ENCODE peak calls at places on chromosome 9, in nine cellular contexts. One of them, this sample, is unnamed.

GRCh38 chr9:78054180-78054579 is 22.6 kb upstream of the GNAQ start:
- DNase-seq in globus pallidus: no peak
- DNase-seq in A549: no peak
- DNase-seq in Calu3: peak
- DNase-seq in dorsolateral prefrontal cortex: no peak
- DNase-seq in bronchial epithelial cell: peak
- DNase-seq in mesothelial cell of epicardium: no peak
- DNase-seq in NCI-H1417: no peak
- DNase-seq in midbrain: no peak
- DNase-seq in this sample: no peak

GRCh38 chr9:31745468-31745867 is 639.0 kb upstream of the ACO1 start:
- DNase-seq in Calu3: no peak
- DNase-seq in mesothelial cell of epicardium: no peak
- DNase-seq in midbrain: no peak
- DNase-seq in A549: no peak
- DNase-seq in dorsolateral prefrontal cortex: no peak
- DNase-seq in globus pallidus: no peak
- DNase-seq in bronchial epithelial cell: no peak
- DNase-seq in NCI-H1417: no peak
- DNase-seq in this sample: no peak

GRCh38 chr9:120654278-120654677 is 60.0 kb downstream of the MEGF9 start:
- DNase-seq in midbrain: no peak
- DNase-seq in mesothelial cell of epicardium: no peak
- DNase-seq in Calu3: no peak
- DNase-seq in A549: no peak
- DNase-seq in bronchial epithelial cell: peak
- DNase-seq in dorsolateral prefrontal cortex: no peak
- DNase-seq in globus pallidus: no peak
- DNase-seq in NCI-H1417: no peak
- DNase-seq in this sample: no peak

GRCh38 chr9:116686693-116687073 is 422 bp upstream of the TRIM32 start:
- DNase-seq in globus pallidus: no peak
- DNase-seq in A549: no peak
- DNase-seq in dorsolateral prefrontal cortex: no peak
- DNase-seq in mesothelial cell of epicardium: no peak
- DNase-seq in midbrain: peak
- DNase-seq in NCI-H1417: no peak
- DNase-seq in bronchial epithelial cell: no peak
- DNase-seq in Calu3: no peak
- DNase-seq in this sample: peak

GRCh38 chr9:18543406-18543965 is 69.5 kb downstream of the ADAMTSL1 start:
- DNase-seq in bronchial epithelial cell: peak
- DNase-seq in globus pallidus: no peak
- DNase-seq in A549: no peak
- DNase-seq in NCI-H1417: no peak
- DNase-seq in mesothelial cell of epicardium: no peak
- DNase-seq in dorsolateral prefrontal cortex: no peak
- DNase-seq in Calu3: no peak
- DNase-seq in midbrain: no peak
- DNase-seq in this sample: no peak

GRCh38 chr9:37453827-37454226 is 11.4 kb downstream of the ZBTB5 start:
- DNase-seq in dorsolateral prefrontal cortex: no peak
- DNase-seq in globus pallidus: no peak
- DNase-seq in Calu3: no peak
- DNase-seq in bronchial epithelial cell: peak
- DNase-seq in mesothelial cell of epicardium: no peak
- DNase-seq in midbrain: no peak
- DNase-seq in NCI-H1417: no peak
- DNase-seq in A549: no peak
- DNase-seq in this sample: no peak

GRCh38 chr9:33614001-33614687 is 90.1 kb downstream of the ANKRD18B start:
- DNase-seq in midbrain: no peak
- DNase-seq in Calu3: no peak
- DNase-seq in A549: no peak
- DNase-seq in globus pallidus: no peak
- DNase-seq in bronchial epithelial cell: no peak
- DNase-seq in NCI-H1417: no peak
- DNase-seq in dorsolateral prefrontal cortex: no peak
- DNase-seq in mesothelial cell of epicardium: no peak
- DNase-seq in this sample: no peak

GRCh38 chr9:85258823-85259370 is 482.9 kb downstream of the AGTPBP1 start:
- DNase-seq in mesothelial cell of epicardium: no peak
- DNase-seq in bronchial epithelial cell: peak
- DNase-seq in dorsolateral prefrontal cortex: peak
- DNase-seq in Calu3: peak
- DNase-seq in midbrain: peak
- DNase-seq in A549: peak
- DNase-seq in NCI-H1417: peak
- DNase-seq in globus pallidus: peak
- DNase-seq in this sample: peak

GRCh38 chr9:32631991-32632390 is 3.5 kb downstream of the TAF1L start:
- DNase-seq in Calu3: no peak
- DNase-seq in bronchial epithelial cell: no peak
- DNase-seq in midbrain: no peak
- DNase-seq in globus pallidus: no peak
- DNase-seq in A549: no peak
- DNase-seq in dorsolateral prefrontal cortex: no peak
- DNase-seq in mesothelial cell of epicardium: no peak
- DNase-seq in NCI-H1417: no peak
- DNase-seq in this sample: no peak

GRCh38 chr9:127741831-127742434 is 6.8 kb upstream of the TOR2A start:
- DNase-seq in Calu3: no peak
- DNase-seq in dorsolateral prefrontal cortex: peak
- DNase-seq in globus pallidus: peak
- DNase-seq in A549: peak
- DNase-seq in mesothelial cell of epicardium: no peak
- DNase-seq in midbrain: peak
- DNase-seq in NCI-H1417: no peak
- DNase-seq in bronchial epithelial cell: peak
- DNase-seq in this sample: peak

GRCh38 chr9:125750656-125751035 is 3.5 kb downstream of the PBX3 start:
- DNase-seq in Calu3: no peak
- DNase-seq in mesothelial cell of epicardium: no peak
- DNase-seq in NCI-H1417: peak
- DNase-seq in dorsolateral prefrontal cortex: no peak
- DNase-seq in A549: no peak
- DNase-seq in midbrain: no peak
- DNase-seq in bronchial epithelial cell: peak
- DNase-seq in globus pallidus: no peak
- DNase-seq in this sample: no peak

GRCh38 chr9:126781717-126782388 is 23.0 kb upstream of the ZBTB43 start:
- DNase-seq in globus pallidus: peak
- DNase-seq in Calu3: peak
- DNase-seq in midbrain: peak
- DNase-seq in A549: peak
- DNase-seq in dorsolateral prefrontal cortex: peak
- DNase-seq in NCI-H1417: peak
- DNase-seq in bronchial epithelial cell: peak
- DNase-seq in mesothelial cell of epicardium: peak
- DNase-seq in this sample: peak

GRCh38 chr9:4620046-4620765 is 41.9 kb upstream of the PLPP6 start:
- DNase-seq in globus pallidus: no peak
- DNase-seq in bronchial epithelial cell: peak
- DNase-seq in mesothelial cell of epicardium: no peak
- DNase-seq in A549: no peak
- DNase-seq in midbrain: no peak
- DNase-seq in dorsolateral prefrontal cortex: no peak
- DNase-seq in Calu3: no peak
- DNase-seq in NCI-H1417: no peak
- DNase-seq in this sample: no peak

GRCh38 chr9:134502261-134503211 is 139.1 kb upstream of the COL5A1 start:
- DNase-seq in mesothelial cell of epicardium: peak
- DNase-seq in A549: peak
- DNase-seq in bronchial epithelial cell: peak
- DNase-seq in NCI-H1417: no peak
- DNase-seq in midbrain: no peak
- DNase-seq in globus pallidus: no peak
- DNase-seq in Calu3: peak
- DNase-seq in dorsolateral prefrontal cortex: no peak
- DNase-seq in this sample: no peak

GRCh38 chr9:89631381-89631780 is 26.6 kb downstream of the GADD45G start:
- DNase-seq in dorsolateral prefrontal cortex: no peak
- DNase-seq in NCI-H1417: no peak
- DNase-seq in bronchial epithelial cell: no peak
- DNase-seq in Calu3: no peak
- DNase-seq in midbrain: peak
- DNase-seq in globus pallidus: peak
- DNase-seq in A549: no peak
- DNase-seq in mesothelial cell of epicardium: no peak
- DNase-seq in this sample: no peak

GRCh38 chr9:93154293-93154903 is 20.3 kb upstream of the NINJ1 start:
- DNase-seq in bronchial epithelial cell: no peak
- DNase-seq in A549: peak
- DNase-seq in Calu3: peak
- DNase-seq in globus pallidus: no peak
- DNase-seq in NCI-H1417: peak
- DNase-seq in mesothelial cell of epicardium: no peak
- DNase-seq in dorsolateral prefrontal cortex: no peak
- DNase-seq in midbrain: peak
- DNase-seq in this sample: no peak

GRCh38 chr9:33466565-33467495 is 6.9 kb downstream of the NOL6 start:
- DNase-seq in bronchial epithelial cell: no peak
- DNase-seq in A549: peak
- DNase-seq in Calu3: peak
- DNase-seq in globus pallidus: no peak
- DNase-seq in mesothelial cell of epicardium: no peak
- DNase-seq in NCI-H1417: peak
- DNase-seq in dorsolateral prefrontal cortex: peak
- DNase-seq in midbrain: peak
- DNase-seq in this sample: peak

This sample was measured in cerebellum.